ENCODE peak calls at places on chromosome 20, in five cellular contexts. C is PC-9, S is neural progenitor cell, V is GM23338, Z is H1. Q is an unnamed sample.

GRCh38 chr20:7829776-7830175 is 110.5 kb downstream of the HAO1 start:
- DNase-seq in S (no peak), Z (no peak), C (no peak), V (no peak), Q (no peak)

GRCh38 chr20:4472906-4473305 is 248.8 kb upstream of the PRND start:
- DNase-seq in C (no peak), Z (no peak), V (no peak), S (no peak), Q (no peak)

GRCh38 chr20:34970193-34971037 is 14.7 kb downstream of the MYH7B start:
- DNase-seq in Z (no peak), C (no peak), V (no peak), S (no peak), Q (no peak)

GRCh38 chr20:50967621-50968020 is 9.0 kb downstream of the MOCS3 start:
- DNase-seq in C (no peak), S (peak), V (no peak), Z (peak), Q (no peak)

GRCh38 chr20:9015984-9016324 is 52.9 kb upstream of the PLCB4 start:
- DNase-seq in C (no peak), S (peak), V (peak), Z (no peak), Q (no peak)

GRCh38 chr20:4508773-4509172 is 212.9 kb upstream of the PRND start:
- DNase-seq in C (no peak), V (peak), S (no peak), Z (no peak), Q (no peak)

GRCh38 chr20:18056174-18057105 is 1.3 kb downstream of the OVOL2 start:
- DNase-seq in V (peak), Z (peak), C (peak), S (peak), Q (peak)

GRCh38 chr20:6637160-6637579 is 130.3 kb upstream of the BMP2 start:
- DNase-seq in C (no peak), Z (no peak), S (no peak), V (peak), Q (no peak)

GRCh38 chr20:32440069-32440757 is 82.1 kb downstream of the ASXL1 start:
- DNase-seq in S (no peak), V (no peak), C (no peak), Z (no peak), Q (peak)

GRCh38 chr20:51803157-51803854 is 985 bp upstream of the SALL4 start:
- DNase-seq in C (peak), V (no peak), S (no peak), Z (no peak), Q (no peak)

GRCh38 chr20:48630342-48631075 is 197.3 kb downstream of the PREX1 start:
- DNase-seq in Z (peak), V (peak), S (peak), C (no peak), Q (no peak)

GRCh38 chr20:61940976-61941720 is 124.5 kb downstream of the TAF4 start:
- DNase-seq in Z (peak), V (no peak), S (no peak), C (no peak), Q (no peak)

GRCh38 chr20:539848-540247 is 3.7 kb downstream of the CSNK2A1 start:
- DNase-seq in S (no peak), C (no peak), V (peak), Z (no peak), Q (peak)

GRCh38 chr20:11195899-11196558 is 522.2 kb upstream of the JAG1 start:
- DNase-seq in Z (no peak), C (no peak), S (no peak), V (no peak), Q (no peak)

GRCh38 chr20:2418388-2418787 is 37.7 kb downstream of the TGM6 start:
- DNase-seq in C (no peak), Z (no peak), S (no peak), V (no peak), Q (no peak)

GRCh38 chr20:16483024-16483423 is 90.2 kb downstream of the KIF16B start:
- DNase-seq in V (no peak), Z (no peak), C (no peak), S (no peak), Q (no peak)

GRCh38 chr20:14612389-14612788 is 275.0 kb upstream of the FLRT3 start:
- DNase-seq in Z (no peak), V (no peak), C (no peak), S (no peak), Q (no peak)

GRCh38 chr20:53698321-53698978 is 104.8 kb upstream of the ZNF217 start:
- DNase-seq in S (no peak), C (no peak), V (no peak), Z (no peak), Q (no peak)

GRCh38 chr20:48828734-48829460 is 1.1 kb upstream of the PREX1 start:
- DNase-seq in Z (no peak), V (no peak), S (no peak), C (no peak), Q (no peak)

GRCh38 chr20:49310695-49311094 is 32.8 kb upstream of the ZNFX1 start:
- DNase-seq in S (no peak), V (no peak), Z (no peak), C (no peak), Q (no peak)

GRCh38 chr20:50865591-50865990 is 65.6 kb downstream of the ADNP start:
- DNase-seq in Z (no peak), V (no peak), S (no peak), C (no peak), Q (no peak)

GRCh38 chr20:9204979-9205378 is 136.1 kb downstream of the PLCB4 start:
- DNase-seq in Z (no peak), V (no peak), C (no peak), S (no peak), Q (no peak)

GRCh38 chr20:13260620-13261279 is 39.7 kb downstream of the ISM1 start:
- DNase-seq in S (no peak), Z (no peak), V (no peak), C (no peak), Q (no peak)

GRCh38 chr20:62122659-62123449 is 579 bp downstream of the LSM14B start:
- DNase-seq in Z (no peak), C (peak), S (peak), V (peak), Q (peak)

GRCh38 chr20:31856516-31856915 is 11.1 kb upstream of the FOXS1 start:
- DNase-seq in C (no peak), S (no peak), V (no peak), Z (no peak), Q (no peak)

GRCh38 chr20:44758247-44759101 is 12.8 kb downstream of the KCNK15 start:
- DNase-seq in Z (no peak), V (no peak), C (no peak), S (no peak), Q (no peak)

GRCh38 chr20:1225263-1225728 is 548 bp upstream of the RAD21L1 start:
- DNase-seq in V (peak), Z (peak), C (no peak), S (no peak), Q (no peak)

GRCh38 chr20:51740838-51741237 is 27.4 kb downstream of the ATP9A start:
- DNase-seq in S (no peak), C (no peak), Z (no peak), V (no peak), Q (no peak)

GRCh38 chr20:56781108-56781739 is 152.1 kb downstream of the TFAP2C start:
- DNase-seq in C (peak), S (no peak), Z (no peak), V (no peak), Q (no peak)

GRCh38 chr20:40803381-40803780 is 114.3 kb upstream of the MAFB start:
- DNase-seq in S (no peak), C (no peak), V (no peak), Z (no peak), Q (no peak)

GRCh38 chr20:17888044-17888443 is 80.5 kb downstream of the SNX5 start:
- DNase-seq in Z (no peak), S (no peak), V (no peak), C (peak), Q (no peak)

GRCh38 chr20:47318027-47318595 is 38.4 kb downstream of the ZMYND8 start:
- DNase-seq in S (peak), V (no peak), Z (peak), C (peak), Q (no peak)

GRCh38 chr20:50792708-50793574 is 1.9 kb upstream of the BCAS4 start:
- DNase-seq in C (no peak), V (no peak), Z (no peak), S (no peak), Q (no peak)

GRCh38 chr20:2763186-2763585 is 37.2 kb downstream of the CPXM1 start:
- DNase-seq in S (no peak), Z (no peak), V (no peak), C (no peak), Q (no peak)

GRCh38 chr20:15867899-15868298 is 705.3 kb downstream of the KIF16B start:
- DNase-seq in Z (no peak), V (peak), C (no peak), S (no peak), Q (no peak)

GRCh38 chr20:30503992-30504570 is 753.4 kb upstream of the DEFB115 start:
- DNase-seq in S (no peak), V (no peak), C (no peak), Z (no peak), Q (no peak)

GRCh38 chr20:57231161-57231560 is 35.3 kb downstream of the BMP7 start:
- DNase-seq in Z (no peak), C (no peak), S (no peak), V (no peak), Q (no peak)

GRCh38 chr20:47400685-47401084 is 44.2 kb upstream of the ZMYND8 start:
- DNase-seq in C (no peak), Z (no peak), V (peak), S (no peak), Q (no peak)

GRCh38 chr20:25865715-25866656 is 169.3 kb upstream of the ZNF337 start:
- DNase-seq in Z (peak), S (peak), C (peak), V (peak), Q (peak)

GRCh38 chr20:63233061-63233344 is 2.7 kb upstream of the BIRC7 start:
- DNase-seq in C (no peak), Z (no peak), V (no peak), S (no peak), Q (no peak)

GRCh38 chr20:63233924-63234323 is 1.8 kb upstream of the BIRC7 start:
- DNase-seq in C (no peak), S (no peak), Z (no peak), V (no peak), Q (no peak)

GRCh38 chr20:63234693-63235398 is 859 bp upstream of the BIRC7 start:
- DNase-seq in V (peak), Z (peak), S (peak), C (peak), Q (peak)

GRCh38 chr20:63230800-63231268 is 4.9 kb upstream of the BIRC7 start:
- DNase-seq in S (peak), C (no peak), Z (peak), V (peak), Q (peak)

GRCh38 chr20:63232235-63233060 is 3.3 kb upstream of the BIRC7 start:
- DNase-seq in Z (no peak), C (peak), V (no peak), S (no peak), Q (peak)
- H2AFZ ChIP-seq in Z (no peak), C (peak), V (no peak), S (no peak), Q (no peak)

GRCh38 chr20:24702501-24703283 is 233.3 kb downstream of the SYNDIG1 start:
- DNase-seq in V (no peak), C (no peak), S (no peak), Z (peak), Q (no peak)
- H2AFZ ChIP-seq in V (no peak), C (no peak), S (no peak), Z (no peak), Q (no peak)

GRCh38 chr20:43534016-43534415 is 24.8 kb upstream of the SGK2 start:
- DNase-seq in V (no peak), Z (no peak), C (no peak), S (no peak), Q (no peak)
- H2AFZ ChIP-seq in V (no peak), Z (no peak), C (no peak), S (no peak), Q (no peak)

DNA sequence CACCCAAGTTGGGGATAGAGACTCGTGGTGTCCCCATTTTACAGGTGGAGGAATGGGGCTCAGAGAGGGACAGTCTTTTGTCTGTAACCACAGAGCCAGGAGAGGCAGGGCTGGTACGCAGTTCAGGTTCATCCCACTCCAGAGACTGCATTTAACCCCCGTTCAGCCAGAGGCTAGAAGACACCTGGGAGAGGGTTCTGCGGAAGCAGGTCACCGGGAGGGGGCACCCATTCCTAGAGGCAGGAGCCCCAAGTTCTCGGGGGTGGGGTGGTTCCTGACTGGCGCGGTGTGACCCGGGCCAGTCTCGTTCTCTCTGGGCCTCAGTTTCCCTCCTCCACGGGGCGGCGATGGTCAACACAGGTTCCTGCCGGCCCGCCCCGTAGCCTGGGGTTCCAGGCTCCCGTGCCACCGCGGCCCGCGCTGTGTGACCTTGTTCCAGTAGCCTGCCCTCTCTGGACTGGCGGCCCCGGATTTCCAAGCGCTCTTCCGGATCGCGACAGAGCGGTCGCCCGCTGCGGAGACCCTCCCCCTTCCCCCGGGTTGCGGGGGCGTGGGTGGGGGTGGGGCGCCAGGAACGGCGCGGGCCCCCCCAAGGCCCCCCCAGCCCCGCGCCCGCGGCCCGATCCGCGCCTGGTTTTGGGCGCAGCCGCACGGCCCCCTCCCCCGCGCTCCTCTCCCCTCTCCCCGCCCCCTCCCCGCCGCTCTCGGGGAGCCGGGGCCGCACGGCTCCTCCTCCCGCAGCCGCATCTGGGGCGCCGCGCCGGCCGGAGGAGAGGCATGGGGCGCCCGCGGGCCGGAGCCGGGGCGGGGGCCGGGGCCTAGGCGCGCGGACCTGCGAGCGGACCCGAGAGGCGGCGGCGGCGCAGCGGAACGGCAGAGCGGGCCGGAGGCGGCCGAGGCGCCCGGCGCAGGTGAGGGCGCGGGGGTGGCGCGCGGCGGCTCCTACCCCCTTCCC is at the start of gene DLGAP4:
- DNase-seq in C (no peak), S (peak), Z (peak), V (peak), Q (no peak)
- H2AFZ ChIP-seq in C (no peak), S (peak), Z (no peak), V (peak), Q (no peak)